ENCODE peak calls at places on chromosome 4, in seven cellular contexts. V is stromal cell of bone marrow; S is tibial artery; A is neural crest cell; F is frontal cortex; Y is skeletal muscle cell; Q is stimulated activated CD4-positive, alpha-beta T cell treated with anti-CD3 and anti-CD28 coated beads, Interleukin-12 subunit alpha, Interleukin-12 subunit beta, amount 100 ng/mL, for 4 hours. T is an unnamed sample.

GRCh38 chr4:152197211-152197610 is 338.7 kb downstream of the FBXW7 start:
- DNase-seq in Q (no peak), V (no peak), S (no peak), Y (no peak), F (peak; percentile 1), A (no peak), T (no peak)

GRCh38 chr4:135418353-135418752 is 1216.8 kb upstream of the PABPC4L start:
- DNase-seq in A (no peak), V (peak; percentile 3), Y (no peak), F (no peak), S (no peak), Q (no peak), T (no peak)

GRCh38 chr4:80365928-80366327 is 30.4 kb downstream of the CFAP299 start:
- DNase-seq in Y (peak; percentile 25), S (no peak), A (peak; percentile 22), Q (peak; percentile 38), F (no peak), V (peak; percentile 65), T (no peak)

GRCh38 chr4:6107886-6108285 is 89.7 kb upstream of the C4orf50 start:
- DNase-seq in A (no peak), V (no peak), Y (no peak), F (no peak), Q (no peak), S (no peak), T (no peak)

GRCh38 chr4:153603258-153603657 is 80.8 kb upstream of the TLR2 start:
- DNase-seq in S (no peak), V (no peak), Y (no peak), F (no peak), Q (peak; percentile 18), A (no peak), T (no peak)

GRCh38 chr4:89616382-89616781 is 220.6 kb downstream of the SNCA start:
- DNase-seq in F (no peak), Q (no peak), A (no peak), S (no peak), Y (no peak), V (no peak), T (no peak)

GRCh38 chr4:149961876-149962597 is 116.2 kb upstream of the DCLK2 start:
- DNase-seq in Y (peak; percentile 32), Q (no peak), F (no peak), V (peak; percentile 43), S (no peak), A (no peak), T (no peak)

GRCh38 chr4:123832173-123833026 is 435.8 kb downstream of the SPRY1 start:
- DNase-seq in V (peak; percentile 98), S (peak; percentile 62), A (no peak), Q (no peak), F (no peak), Y (peak; percentile 100), T (peak; percentile 59)

GRCh38 chr4:6687947-6688878 is 5.5 kb upstream of the S100P start:
- DNase-seq in S (no peak), V (no peak), F (no peak), Q (no peak), Y (no peak), A (no peak), T (no peak)

GRCh38 chr4:24778427-24779225 is 16.7 kb upstream of the SOD3 start:
- DNase-seq in V (peak; percentile 100), S (peak; percentile 82), A (no peak), Y (peak; percentile 97), F (no peak), Q (no peak), T (peak; percentile 67)

GRCh38 chr4:6330384-6330767 is 60.7 kb downstream of the WFS1 start:
- DNase-seq in S (no peak), Q (no peak), F (no peak), Y (no peak), V (no peak), A (no peak), T (no peak)

GRCh38 chr4:57182132-57182874 is 72.1 kb upstream of the IGFBP7 start:
- DNase-seq in V (no peak), Y (no peak), F (peak; percentile 64), S (peak; percentile 58), Q (no peak), A (no peak), T (peak; percentile 69)

GRCh38 chr4:56007154-56007553 is 58.4 kb downstream of the CEP135 start:
- DNase-seq in Q (no peak), S (no peak), F (no peak), Y (peak; percentile 4), A (no peak), V (no peak), T (no peak)

GRCh38 chr4:8542776-8543525 is 37.2 kb upstream of the GPR78 start:
- DNase-seq in Y (no peak), V (no peak), S (no peak), F (no peak), A (no peak), Q (no peak), T (no peak)

GRCh38 chr4:6225469-6225868 is 25.1 kb upstream of the JAKMIP1 start:
- DNase-seq in V (peak; percentile 6), Y (no peak), S (peak; percentile 13), F (no peak), Q (no peak), A (peak; percentile 46), T (no peak)

GRCh38 chr4:38803833-38804653 is 548 bp downstream of the TLR1 start:
- DNase-seq in Y (no peak), S (no peak), A (no peak), Q (no peak), F (no peak), V (no peak), T (no peak)

GRCh38 chr4:128302775-128303174 is 15.2 kb upstream of the PGRMC2 start:
- DNase-seq in F (no peak), Q (no peak), Y (no peak), V (no peak), A (no peak), S (no peak), T (no peak)

GRCh38 chr4:156132196-156132595 is 178.5 kb upstream of the CTSO start:
- DNase-seq in V (peak; percentile 30), S (no peak), A (no peak), F (no peak), Q (no peak), Y (no peak), T (no peak)

GRCh38 chr4:140257461-140258305 is 103.7 kb upstream of the MAML3 start:
- DNase-seq in Q (no peak), S (no peak), Y (no peak), F (no peak), V (no peak), A (no peak), T (no peak)

GRCh38 chr4:149347139-149347538 is 468.5 kb downstream of the IQCM start:
- DNase-seq in V (no peak), A (no peak), Q (no peak), Y (peak; percentile 80), S (no peak), F (no peak), T (no peak)

GRCh38 chr4:46945062-46945461 is 36.0 kb upstream of the COX7B2 start:
- DNase-seq in Y (no peak), S (no peak), F (no peak), V (no peak), Q (no peak), A (no peak), T (no peak)

GRCh38 chr4:86967798-86968197 is 33.0 kb downstream of the AFF1 start:
- DNase-seq in V (no peak), A (no peak), F (no peak), S (no peak), Q (no peak), Y (peak; percentile 41), T (no peak)

GRCh38 chr4:69120869-69121268 is 24.6 kb downstream of the UGT2B7 start:
- DNase-seq in S (no peak), Q (no peak), F (no peak), V (no peak), A (no peak), Y (no peak), T (no peak)

GRCh38 chr4:40482985-40483647 is 146.5 kb downstream of the RBM47 start:
- DNase-seq in V (no peak), S (no peak), F (no peak), Y (no peak), Q (no peak), A (no peak), T (no peak)

GRCh38 chr4:41214158-41215146 is at the start of gene APBB2:
- DNase-seq in Y (peak; percentile 91), V (peak; percentile 94), S (peak; percentile 95), Q (peak; percentile 58), A (peak; percentile 93), F (peak; percentile 97), T (peak; percentile 96)

GRCh38 chr4:173248690-173249089 is 80.1 kb downstream of the GALNT7 start:
- DNase-seq in Q (no peak), S (no peak), Y (no peak), F (no peak), V (no peak), A (no peak), T (no peak)

GRCh38 chr4:90441770-90442169 is 314.6 kb downstream of the CCSER1 start:
- DNase-seq in A (no peak), S (no peak), Q (no peak), Y (no peak), V (no peak), F (no peak), T (no peak)

GRCh38 chr4:154348657-154349056 is 142.9 kb downstream of the DCHS2 start:
- DNase-seq in V (no peak), Y (no peak), Q (no peak), S (no peak), F (no peak), A (no peak), T (no peak)

GRCh38 chr4:94978904-94979303 is 221.1 kb downstream of the BMPR1B start:
- DNase-seq in Y (peak; percentile 60), F (no peak), A (no peak), Q (no peak), V (peak; percentile 84), S (no peak), T (no peak)

GRCh38 chr4:7206385-7206784 is 14.0 kb downstream of the SORCS2 start:
- DNase-seq in S (peak; percentile 51), F (no peak), Y (peak; percentile 51), A (no peak), V (peak; percentile 46), Q (no peak), T (no peak)

GRCh38 chr4:67765401-67765800 is 11.2 kb upstream of the GNRHR start:
- DNase-seq in V (peak; percentile 24), Q (no peak), Y (no peak), A (no peak), S (no peak), F (no peak), T (no peak)

GRCh38 chr4:154585369-154586018 is 5.0 kb downstream of the FGA start:
- DNase-seq in S (no peak), V (no peak), Q (no peak), A (no peak), Y (no peak), F (no peak), T (no peak)

GRCh38 chr4:120071192-120071795 is 4.6 kb upstream of the MAD2L1 start:
- DNase-seq in A (peak; percentile 32), Q (peak; percentile 8), F (no peak), S (no peak), Y (peak; percentile 37), V (peak; percentile 63), T (peak; percentile 59)

GRCh38 chr4:8110071-8110986 is 48.3 kb downstream of the ABLIM2 start:
- DNase-seq in Y (no peak), Q (no peak), S (no peak), F (no peak), A (peak; percentile 44), V (no peak), T (no peak)

GRCh38 chr4:174633399-174633798 is 111.1 kb upstream of the HPGD start:
- DNase-seq in V (no peak), F (no peak), A (no peak), S (no peak), Q (no peak), Y (no peak), T (no peak)

GRCh38 chr4:22029803-22030202 is 81.2 kb upstream of the KCNIP4 start:
- DNase-seq in S (no peak), F (no peak), Y (no peak), V (no peak), Q (no peak), A (no peak), T (no peak)

T was measured in sciatic nerve.